ENCODE peak calls at places on chromosomes 11 and 22, in four cellular contexts. F, M, K and A are unnamed samples.

GRCh38 chr11:1219836-1220810 is 2.7 kb upstream of the MUC5B start:
- DNase-seq in M (no peak), K (peak; percentile 69), F (peak; percentile 41), A (no peak)

GRCh38 chr11:72655014-72655413 is 19.2 kb downstream of the PDE2A start:
- DNase-seq in F (no peak), K (no peak), M (no peak), A (no peak)

GRCh38 chr22:39179401-39179827 is 26.9 kb upstream of the CBX7 start:
- DNase-seq in M (no peak), K (no peak), F (peak; percentile 55), A (no peak)

GRCh38 chr22:22469527-22469926 is 39.0 kb downstream of the ZNF280B start:
- DNase-seq in K (no peak), F (no peak), M (no peak), A (no peak)

GRCh38 chr11:27402450-27402849 is 39.4 kb upstream of the CCDC34 start:
- DNase-seq in K (no peak), F (no peak), M (no peak), A (no peak)

GRCh38 chr11:27254744-27255446 is 108.1 kb downstream of the CCDC34 start:
- DNase-seq in M (no peak), K (no peak), F (no peak), A (no peak)

GRCh38 chr22:50260801-50261614 is 475 bp downstream of the MAPK12 start:
- DNase-seq in M (no peak), K (no peak), F (peak; percentile 72), A (no peak)

GRCh38 chr11:124837491-124837856 is 27.8 kb upstream of the ROBO3 start:
- DNase-seq in M (peak; percentile 2), K (peak; percentile 58), F (peak; percentile 52), A (peak; percentile 56)

GRCh38 chr11:59981106-59981770 is 17.4 kb downstream of the OOSP4A start:
- DNase-seq in F (no peak), K (no peak), M (no peak), A (no peak)

GRCh38 chr22:38017272-38017920 is 33.0 kb upstream of the SOX10 start:
- DNase-seq in F (no peak), K (no peak), M (no peak), A (no peak)

GRCh38 chr11:66728760-66729385 is at the start of gene SPTBN2:
- DNase-seq in M (no peak), F (no peak), K (no peak), A (no peak)

GRCh38 chr11:46837860-46838259 is 8.2 kb downstream of the CKAP5 start:
- DNase-seq in F (no peak), M (no peak), K (no peak), A (no peak)

GRCh38 chr11:34640050-34640971 is 19.4 kb downstream of the EHF start:
- DNase-seq in M (no peak), F (no peak), K (peak; percentile 94), A (no peak)

GRCh38 chr11:11580831-11581492 is 40.8 kb downstream of the GALNT18 start:
- DNase-seq in M (no peak), F (peak; percentile 32), K (no peak), A (no peak)

GRCh38 chr11:67027483-67027930 is 4.6 kb downstream of the SYT12 start:
- DNase-seq in M (no peak), F (no peak), K (no peak), A (no peak)

GRCh38 chr22:28771195-28771791 is 1.2 kb upstream of the CCDC117 start:
- DNase-seq in K (peak; percentile 67), F (no peak), M (no peak), A (no peak)

GRCh38 chr22:20802922-20803553 is 29.1 kb downstream of the SERPIND1 start:
- DNase-seq in F (no peak), K (no peak), M (no peak), A (no peak)

GRCh38 chr11:74055938-74056337 is 47.1 kb upstream of the UCP3 start:
- DNase-seq in K (peak; percentile 40), M (no peak), F (no peak), A (no peak)

GRCh38 chr11:35005156-35005780 is 88.8 kb downstream of the PDHX start:
- DNase-seq in K (no peak), F (no peak), M (no peak), A (no peak)

GRCh38 chr22:17198188-17199130 is 20.8 kb downstream of the ADA2 start:
- DNase-seq in M (no peak), K (no peak), F (peak; percentile 92), A (peak; percentile 87)

GRCh38 chr11:94183886-94184264 is 55.2 kb downstream of the PANX1 start:
- DNase-seq in F (peak; percentile 93), K (peak; percentile 33), M (peak; percentile 17), A (peak; percentile 79)

GRCh38 chr22:46578251-46578823 is 40.9 kb upstream of the CELSR1 start:
- DNase-seq in M (no peak), K (no peak), F (no peak), A (no peak)

GRCh38 chr11:134052395-134052987 is 16.4 kb upstream of the JAM3 start:
- DNase-seq in M (no peak), K (no peak), F (no peak), A (no peak)

GRCh38 chr11:112971200-112971599 is 10.0 kb downstream of the NCAM1 start:
- DNase-seq in F (no peak), M (no peak), K (no peak), A (no peak)

GRCh38 chr11:35893796-35894475 is 49.9 kb upstream of the LDLRAD3 start:
- DNase-seq in K (no peak), M (no peak), F (no peak), A (no peak)

GRCh38 chr11:2752923-2753322 is 53.1 kb upstream of the KCNQ1OT1 start:
- DNase-seq in F (no peak), K (no peak), M (peak; percentile 11), A (no peak)

GRCh38 chr11:131195801-131196517 is 174.5 kb upstream of the NTM start:
- DNase-seq in M (no peak), F (no peak), K (no peak), A (no peak)

GRCh38 chr11:44621140-44621681 is 55.7 kb downstream of the CD82 start:
- DNase-seq in K (peak; percentile 55), M (no peak), F (peak; percentile 98), A (peak; percentile 82)

GRCh38 chr22:20080776-20081654 is 974 bp downstream of the DGCR8 start:
- DNase-seq in M (no peak), F (no peak), K (peak; percentile 43), A (peak; percentile 33)

GRCh38 chr11:84549221-84549620 is 1077.9 kb downstream of the DLG2 start:
- DNase-seq in M (no peak), K (no peak), F (no peak), A (no peak)

GRCh38 chr11:5367461-5368074 is 16.0 kb upstream of the OR51M1 start:
- DNase-seq in K (no peak), F (no peak), M (no peak), A (no peak)

GRCh38 chr11:46234261-46234660 is 43.2 kb upstream of the CREB3L1 start:
- DNase-seq in F (peak; percentile 48), K (no peak), M (no peak), A (no peak)

GRCh38 chr11:88117281-88117858 is 57.9 kb downstream of the RAB38 start:
- DNase-seq in K (no peak), M (no peak), F (no peak), A (no peak)
- TF ChIP-seq SUZ12 in K (no peak), M (no peak), F (no peak), A (no peak)

GRCh38 chr22:24507742-24508141 is 12.6 kb downstream of the UPB1 start:
- DNase-seq in M (no peak), K (no peak), F (peak; percentile 78), A (peak; percentile 40)

GRCh38 chr22:24503137-24503850 is 8.2 kb downstream of the UPB1 start:
- DNase-seq in F (peak; percentile 83), M (peak; percentile 85), K (no peak), A (peak; percentile 20)

GRCh38 chr22:24503851-24504170 is 8.7 kb downstream of the UPB1 start:
- DNase-seq in K (no peak), M (no peak), F (no peak), A (no peak)

GRCh38 chr22:24505337-24505736 is 10.2 kb downstream of the UPB1 start:
- DNase-seq in F (no peak), K (peak; percentile 89), M (no peak), A (no peak)

GRCh38 chr22:24506802-24507438 is 11.8 kb downstream of the UPB1 start:
- DNase-seq in F (no peak), M (no peak), K (peak; percentile 75), A (no peak)
- H3K9ac ChIP-seq in F (no peak overlapping the region), M (peak overlapping the region; percentile 60), K (peak overlapping the region; percentile 69), A (peak overlapping the region; percentile 2)

DNA sequence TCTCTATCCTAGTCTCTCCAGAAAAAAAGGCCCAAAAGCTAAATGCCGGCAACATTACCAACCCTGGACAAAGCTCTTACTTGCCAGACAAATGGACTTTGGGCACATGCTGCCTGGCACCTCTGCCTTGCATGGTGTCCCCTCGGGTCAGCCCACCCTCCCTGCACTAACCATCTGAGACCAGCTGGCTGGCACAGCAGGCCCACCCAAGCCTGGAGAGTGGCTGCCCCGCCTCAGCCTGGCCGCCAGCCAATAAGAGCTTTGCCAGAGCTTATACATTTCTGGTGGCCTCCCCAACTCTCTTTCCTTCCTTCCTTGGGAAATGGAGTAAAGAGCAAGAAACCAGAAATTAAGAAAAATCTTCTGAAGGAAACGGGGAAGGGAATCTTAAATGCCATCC is 24.4 kb downstream of the MCHR1 start:
- DNase-seq in F (no peak), K (no peak), M (no peak), A (no peak)
- H3K36me3 ChIP-seq in F (no peaks in the 10 kb centered on the region), K (no peaks in the 10 kb centered on the region), M (no peaks in the 10 kb centered on the region), A (no peaks in the 10 kb centered on the region)

GRCh38 chr22:41562461-41562860 is 1.7 kb downstream of the CSDC2 start:
- DNase-seq in K (no peak), M (no peak), F (no peak), A (no peak)

GRCh38 chr22:41563051-41563711 is 2.4 kb downstream of the CSDC2 start:
- DNase-seq in M (no peak), K (peak; percentile 43), F (no peak), A (no peak)

GRCh38 chr22:41564563-41564962 is 3.8 kb downstream of the CSDC2 start:
- DNase-seq in M (no peak), F (no peak), K (no peak), A (no peak)

GRCh38 chr22:41567452-41567768 is 6.6 kb downstream of the CSDC2 start:
- DNase-seq in F (no peak), K (no peak), M (no peak), A (no peak)

GRCh38 chr22:41565403-41566054 is 4.7 kb downstream of the CSDC2 start:
- DNase-seq in M (no peak), F (no peak), K (peak; percentile 55), A (no peak)
- TF ChIP-seq SUZ12 in M (no peak), F (no peak), K (no peak), A (no peak)